ENCODE peak calls at places on chromosomes 13 and 19, in five cellular contexts. S is substantia nigra, X is HT1080, F is hepatic stellate cell, D is Daoy. M is an unnamed sample.
A peak's percentile ranks its signal among the peaks of the same experiment; 100 is the strongest.

GRCh38 chr19:10863107-10863700 is 8.1 kb upstream of the CARM1 start:
- DNase-seq in S (no peak), X (peak; percentile 64), F (peak; percentile 77), D (peak; percentile 82), M (no peak)

GRCh38 chr19:4337906-4338440 is 654 bp downstream of the STAP2 start:
- DNase-seq in S (no peak), X (no peak), F (no peak), D (no peak), M (no peak)

GRCh38 chr13:30404207-30404606 is 18.1 kb upstream of the UBE2L5 start:
- DNase-seq in S (no peak), X (no peak), F (no peak), D (no peak), M (no peak)

GRCh38 chr19:21233691-21234090 is 91.9 kb downstream of the ZNF431 start:
- DNase-seq in S (no peak), X (no peak), F (no peak), D (no peak), M (no peak)

GRCh38 chr19:54952591-54953344 is 5.4 kb upstream of the NLRP7 start:
- DNase-seq in S (no peak), X (peak; percentile 67), F (no peak), D (peak; percentile 97), M (no peak)

GRCh38 chr19:12230751-12231733 is 63.6 kb downstream of the ZNF44 start:
- DNase-seq in S (no peak), X (no peak), F (no peak), D (no peak), M (no peak)

GRCh38 chr13:75415720-75416119 is 66.2 kb downstream of the TBC1D4 start:
- DNase-seq in S (no peak), X (peak; percentile 72), F (peak; percentile 14), D (peak; percentile 14), M (no peak)

GRCh38 chr19:6088677-6089063 is 21.6 kb downstream of the RFX2 start:
- DNase-seq in S (no peak), X (peak; percentile 21), F (no peak), D (peak; percentile 59), M (no peak)

GRCh38 chr13:106851251-106851650 is 283.3 kb upstream of the ARGLU1 start:
- DNase-seq in S (no peak), X (peak; percentile 75), F (no peak), D (peak; percentile 50), M (no peak)

GRCh38 chr19:6532244-6532999 is 1.6 kb downstream of the TNFSF9 start:
- DNase-seq in S (no peak), X (no peak), F (no peak), D (peak; percentile 33), M (no peak)

GRCh38 chr19:47436712-47437401 is 17.5 kb upstream of the MEIS3 start:
- DNase-seq in S (peak; percentile 22), X (peak; percentile 47), F (peak; percentile 73), D (peak; percentile 78), M (peak; percentile 93)

GRCh38 chr19:29940971-29941585 is 961 bp upstream of the URI1 start:
- DNase-seq in S (no peak), X (no peak), F (no peak), D (no peak), M (no peak)

GRCh38 chr13:26440111-26440510 is 117.4 kb upstream of the WASF3 start:
- DNase-seq in S (no peak), X (no peak), F (no peak), D (no peak), M (no peak)

GRCh38 chr19:51108805-51109146 is 567 bp upstream of the CTU1 start:
- DNase-seq in S (no peak), X (no peak), F (no peak), D (no peak), M (no peak)

M was measured in NCI-H748 treated with DMSO at 0.1 percent for 48 hours.